ENCODE peak calls at places on chromosomes 7 and 10, in ten cellular contexts. Y is Peyer's patch, L is PC-9, E is neural progenitor cell, R is astrocyte, C is heart right ventricle, T is colonic mucosa, D is heart left ventricle, X is A549, P is kidney. H is an unnamed sample. For H3K4me1, the result is how much of the 10 kb centered on the place peaks cover.

GRCh38 chr10:71252195-71252594 is 39.8 kb downstream of the UNC5B start:
- DNase-seq in Y (peak), L (peak), E (no peak), R (no peak), C (no peak), T (peak), D (peak), X (no peak), P (no peak), H (no peak)

GRCh38 chr7:1233328-1234048 is 816 bp downstream of the UNCX start:
- DNase-seq in Y (no peak), L (no peak), E (peak), R (no peak), C (no peak), T (no peak), D (no peak), X (no peak), P (peak), H (no peak)

GRCh38 chr7:117251687-117252086 is 71.2 kb downstream of the WNT2 start:
- DNase-seq in Y (no peak), L (no peak), E (no peak), R (peak), C (no peak), T (no peak), D (no peak), X (no peak), P (no peak), H (no peak)

GRCh38 chr10:1229574-1229973 is 173.4 kb downstream of the WDR37 start:
- DNase-seq in Y (no peak), L (no peak), E (no peak), R (no peak), C (no peak), T (no peak), D (no peak), X (no peak), P (no peak), H (no peak)

GRCh38 chr10:60974463-60975149 is 30.6 kb upstream of the RHOBTB1 start:
- DNase-seq in Y (no peak), L (no peak), E (no peak), R (peak), C (no peak), T (no peak), D (no peak), X (no peak), P (no peak), H (peak)

GRCh38 chr7:143958781-143959180 is 4.1 kb downstream of the OR2F1 start:
- DNase-seq in Y (no peak), L (no peak), E (no peak), R (no peak), C (no peak), T (no peak), D (no peak), X (no peak), P (no peak), H (no peak)

GRCh38 chr7:117480978-117481377 is 1.2 kb downstream of the CFTR start:
- DNase-seq in Y (no peak), L (no peak), E (peak), R (no peak), C (no peak), T (peak), D (no peak), X (no peak), P (no peak), H (no peak)

GRCh38 chr7:130544356-130544755 is 52.5 kb downstream of the MEST start:
- DNase-seq in Y (no peak), L (no peak), E (no peak), R (no peak), C (no peak), T (no peak), D (no peak), X (no peak), P (no peak), H (no peak)

GRCh38 chr10:28533571-28534304 is 820 bp downstream of the WAC start:
- DNase-seq in Y (peak), L (peak), E (peak), R (no peak), C (peak), T (peak), D (peak), X (peak), P (peak), H (no peak)

GRCh38 chr7:82723411-82723810 is 279.8 kb upstream of the CACNA2D1 start:
- DNase-seq in Y (no peak), L (no peak), E (no peak), R (peak), C (no peak), T (no peak), D (no peak), X (no peak), P (no peak), H (no peak)

GRCh38 chr10:4316166-4316810 is 509.7 kb upstream of the AKR1E2 start:
- DNase-seq in Y (no peak), L (no peak), E (no peak), R (peak), C (peak), T (no peak), D (peak), X (no peak), P (no peak), H (no peak)

GRCh38 chr10:97876387-97876786 is 26.7 kb downstream of the GOLGA7B start:
- DNase-seq in Y (no peak), L (no peak), E (no peak), R (no peak), C (no peak), T (no peak), D (no peak), X (no peak), P (no peak), H (no peak)

GRCh38 chr10:123044391-123044790 is 35.6 kb downstream of the ACADSB start:
- DNase-seq in Y (no peak), L (no peak), E (no peak), R (no peak), C (no peak), T (no peak), D (no peak), X (no peak), P (no peak), H (no peak)

GRCh38 chr7:28674359-28674782 is 262.1 kb downstream of the CREB5 start:
- DNase-seq in Y (peak), L (peak), E (no peak), R (no peak), C (no peak), T (no peak), D (no peak), X (no peak), P (no peak), H (peak)

GRCh38 chr7:99386584-99387238 is 12.2 kb downstream of the ARPC1B start:
- DNase-seq in Y (no peak), L (no peak), E (no peak), R (no peak), C (no peak), T (no peak), D (no peak), X (no peak), P (peak), H (no peak)

GRCh38 chr10:116385994-116386809 is 41.4 kb upstream of the PNLIPRP3 start:
- DNase-seq in Y (no peak), L (no peak), E (peak), R (peak), C (no peak), T (no peak), D (no peak), X (no peak), P (no peak), H (peak)

GRCh38 chr10:26437637-26438461 is at the start of gene APBB1IP:
- DNase-seq in Y (peak), L (no peak), E (peak), R (no peak), C (peak), T (peak), D (peak), X (no peak), P (peak), H (no peak)
- TF ChIP-seq CTCF in Y (no peak), L (no peak), E (no peak), R (no peak), C (no peak), T (no peak), D (no peak), X (no peak), P (no peak), H (no peak)

DNA sequence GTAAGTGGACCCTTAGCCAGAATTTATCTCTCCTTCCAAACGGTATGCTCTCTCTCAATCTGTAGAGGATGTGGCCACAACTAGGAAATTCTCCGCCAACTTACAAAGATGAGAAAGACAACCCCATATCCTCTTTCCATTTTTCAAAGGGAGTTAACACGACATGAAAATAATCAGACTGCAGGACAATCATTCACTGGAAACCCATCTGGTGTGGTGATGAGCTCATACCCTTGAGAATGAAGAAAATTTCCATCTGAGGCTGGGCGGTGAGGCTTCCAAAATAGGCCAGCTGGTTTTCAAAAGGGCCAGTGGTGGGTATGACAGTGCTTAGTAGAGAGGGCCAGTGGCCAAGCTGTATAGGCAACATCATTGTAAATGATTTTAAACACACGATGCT is 369.6 kb downstream of the FRMD4A start:
- DNase-seq in Y (no peak), L (no peak), E (no peak), R (peak), C (no peak), T (no peak), D (peak), X (no peak), P (no peak), H (peak)
- H3K27ac ChIP-seq in Y (no peak), L (no peak), E (no peak), R (peak), C (peak), T (no peak), D (peak), X (no peak), P (no peak), H (no peak)

GRCh38 chr10:49596836-49597235 is 13.3 kb upstream of the SLC18A3 start:
- DNase-seq in Y (no peak), L (no peak), E (no peak), R (no peak), C (no peak), T (peak), D (no peak), X (no peak), P (no peak), H (no peak)

GRCh38 chr10:49597426-49598163 is 12.5 kb upstream of the SLC18A3 start:
- DNase-seq in Y (peak), L (no peak), E (no peak), R (no peak), C (no peak), T (no peak), D (no peak), X (no peak), P (no peak), H (no peak)

GRCh38 chr10:49595003-49595712 is 15.0 kb upstream of the SLC18A3 start:
- DNase-seq in Y (no peak), L (no peak), E (no peak), R (no peak), C (no peak), T (peak), D (no peak), X (no peak), P (no peak), H (no peak)

GRCh38 chr10:49595713-49596492 is 14.2 kb upstream of the SLC18A3 start:
- DNase-seq in Y (no peak), L (no peak), E (no peak), R (no peak), C (no peak), T (no peak), D (no peak), X (no peak), P (no peak), H (no peak)

DNA sequence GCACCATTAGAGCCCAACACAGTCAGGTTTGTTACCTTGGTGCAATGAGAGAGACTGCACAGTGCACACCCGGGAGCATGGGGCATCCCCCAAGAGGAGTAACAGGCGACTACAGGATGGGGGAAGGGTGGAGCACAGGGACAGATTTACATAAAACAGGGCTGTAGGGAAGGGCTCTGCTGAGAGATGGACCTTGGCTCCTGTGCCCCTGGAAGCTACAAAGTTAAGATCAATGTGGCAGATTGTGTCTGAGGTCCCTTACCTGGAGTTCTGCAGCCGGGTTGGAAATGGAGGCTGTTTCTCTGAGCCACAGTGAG is 13.7 kb upstream of the SLC18A3 start:
- DNase-seq in Y (no peak), L (no peak), E (no peak), R (no peak), C (no peak), T (peak), D (no peak), X (no peak), P (no peak), H (no peak)
- H3K4me1 ChIP-seq in Y (under half), L (under half), E (under half), R (under half), C (under half), T (under half), D (under half), X (under half), P (under half), H (under half)

DNA sequence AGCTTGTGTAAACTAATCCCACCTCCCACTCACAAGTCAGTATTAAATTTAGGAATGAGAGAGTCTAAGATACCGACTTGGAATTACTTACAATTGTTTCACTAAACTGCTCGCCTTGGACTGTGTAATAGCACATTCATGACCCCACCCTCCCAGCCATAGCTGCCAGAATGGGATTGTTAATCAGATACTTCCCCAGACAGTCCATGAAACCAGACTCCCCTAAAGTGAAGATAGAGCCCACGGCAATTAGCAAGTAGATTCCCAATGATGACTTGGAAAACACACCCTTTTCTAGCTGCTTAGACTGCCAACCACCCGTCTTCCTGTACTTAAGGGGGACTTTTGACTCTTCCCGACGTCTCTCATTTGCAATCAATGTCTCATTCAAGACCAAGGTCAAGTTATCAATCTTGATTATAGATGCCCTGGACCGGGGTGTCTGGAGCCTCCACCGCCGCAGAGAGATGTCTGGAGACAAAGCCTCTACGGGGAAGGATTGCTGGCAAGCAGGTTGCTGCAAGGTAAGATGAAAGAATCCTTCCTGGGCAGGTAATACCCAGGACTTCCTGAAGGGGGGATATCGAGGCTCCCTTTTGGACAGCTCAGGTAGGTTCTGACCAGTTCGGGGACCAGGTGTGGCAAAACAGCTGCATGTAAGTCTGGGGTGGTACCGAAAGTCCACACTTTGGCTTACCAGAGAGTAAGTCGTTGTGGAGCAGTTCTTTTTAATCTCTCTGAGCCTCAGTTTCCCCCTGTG is 12.6 kb upstream of the CUX1 start:
- DNase-seq in Y (no peak), L (peak), E (peak), R (peak), C (no peak), T (peak), D (no peak), X (peak), P (no peak), H (no peak)
- TF ChIP-seq CTCF in Y (no peak), L (peak), E (peak), R (no peak), C (no peak), T (peak), D (no peak), X (no peak), P (no peak), H (peak)

DNA sequence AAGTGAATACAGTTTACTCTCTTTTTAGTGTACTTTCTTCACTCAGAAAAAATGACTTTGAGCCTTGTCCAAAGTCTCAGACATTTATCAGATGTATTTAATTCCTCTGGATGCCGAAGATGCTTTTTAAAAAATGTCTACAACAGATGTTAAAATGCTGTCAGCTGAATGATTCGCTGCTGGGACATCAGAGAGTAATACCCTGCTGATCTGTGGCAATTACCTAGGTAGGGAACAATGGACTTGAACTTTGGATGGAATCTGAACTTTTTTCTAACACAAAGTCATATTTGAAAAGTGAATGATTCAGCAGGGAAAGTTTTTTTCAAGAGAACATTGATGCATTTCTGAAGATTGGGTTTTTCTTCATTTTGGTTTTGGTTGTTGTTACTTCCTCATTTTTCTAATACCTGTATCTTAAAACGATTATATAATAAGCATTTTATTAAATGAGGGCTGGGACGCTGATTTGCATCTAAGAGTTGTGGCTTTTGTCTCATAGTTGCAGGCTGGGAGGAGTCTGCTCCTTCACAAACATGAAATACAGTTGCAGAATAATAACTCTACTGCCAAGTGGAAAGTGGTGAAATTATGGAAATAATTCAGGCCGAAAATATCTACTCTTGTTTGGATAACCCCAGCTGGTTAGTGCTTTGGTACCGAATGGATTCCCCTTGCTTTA is 98.0 kb downstream of the SPAG6 start:
- DNase-seq in Y (no peak), L (no peak), E (no peak), R (no peak), C (no peak), T (no peak), D (no peak), X (no peak), P (no peak), H (no peak)
- H3K27ac ChIP-seq in Y (no peak), L (no peak), E (no peak), R (no peak), C (no peak), T (no peak), D (no peak), X (no peak), P (no peak), H (no peak)

DNA sequence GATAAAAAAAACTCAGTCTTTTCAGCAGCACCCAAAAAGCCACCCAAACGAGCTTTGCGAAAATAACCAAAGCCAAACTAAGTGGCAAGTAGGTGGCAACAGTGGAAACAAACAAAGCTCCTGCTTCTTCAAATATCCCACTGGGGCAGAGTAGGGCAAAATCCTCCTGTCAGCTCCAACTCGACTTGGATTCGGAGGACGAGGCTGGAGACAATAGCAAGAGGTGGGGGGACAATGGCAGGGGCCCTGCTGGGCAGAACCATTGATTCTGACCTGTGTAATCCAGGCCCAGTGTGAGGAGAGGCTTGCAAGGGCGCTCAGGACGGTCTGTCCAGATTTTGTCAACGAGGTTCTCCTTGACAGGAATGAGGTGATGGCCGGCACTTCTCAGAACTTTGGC is 35.5 kb downstream of the XPNPEP1 start:
- DNase-seq in Y (no peak), L (no peak), E (peak), R (no peak), C (no peak), T (no peak), D (no peak), X (no peak), P (no peak), H (no peak)
- H3K4me1 ChIP-seq in Y (under half), L (under half), E (under half), R (half or more), C (under half), T (under half), D (under half), X (under half), P (under half), H (under half)

GRCh38 chr7:22156205-22156604 is 200.7 kb downstream of the RAPGEF5 start:
- DNase-seq in Y (no peak), L (no peak), E (no peak), R (peak), C (no peak), T (no peak), D (no peak), X (peak), P (no peak), H (peak)
- TF ChIP-seq CTCF in Y (no peak), L (no peak), E (no peak), R (no peak), C (no peak), T (no peak), D (no peak), X (no peak), P (no peak), H (no peak)

GRCh38 chr10:131396108-131397010 is 84.8 kb upstream of the TCERG1L start:
- DNase-seq in Y (no peak), L (no peak), E (peak), R (no peak), C (no peak), T (no peak), D (no peak), X (no peak), P (no peak), H (peak)

GRCh38 chr10:131398166-131398565 is 86.6 kb upstream of the TCERG1L start:
- DNase-seq in Y (no peak), L (no peak), E (no peak), R (no peak), C (no peak), T (no peak), D (no peak), X (no peak), P (peak), H (no peak)

GRCh38 chr10:131402771-131403723 is 91.5 kb upstream of the TCERG1L start:
- DNase-seq in Y (no peak), L (no peak), E (no peak), R (no peak), C (no peak), T (no peak), D (no peak), X (no peak), P (peak), H (no peak)

GRCh38 chr10:131403936-131404335 is 92.4 kb upstream of the TCERG1L start:
- DNase-seq in Y (no peak), L (no peak), E (no peak), R (no peak), C (no peak), T (no peak), D (no peak), X (no peak), P (peak), H (no peak)

GRCh38 chr10:131400518-131400917 is 89.0 kb upstream of the TCERG1L start:
- DNase-seq in Y (no peak), L (no peak), E (no peak), R (no peak), C (no peak), T (no peak), D (no peak), X (no peak), P (peak), H (no peak)
- H3K27ac ChIP-seq in Y (no peak), L (no peak), E (no peak), R (no peak), C (no peak), T (no peak), D (no peak), X (no peak), P (no peak), H (no peak)

GRCh38 chr7:153939654-153940053 is 112.5 kb upstream of the DPP6 start:
- DNase-seq in Y (no peak), L (no peak), E (no peak), R (no peak), C (no peak), T (no peak), D (no peak), X (no peak), P (no peak), H (no peak)
- H3K4me1 ChIP-seq in Y (under half), L (under half), E (under half), R (under half), C (under half), T (under half), D (under half), X (under half), P (under half), H (under half)

H was measured in foreskin keratinocyte.